ENCODE peak calls at places on chromosomes 13 and 19, in ten cellular contexts. One of them, this sample, is unnamed.

GRCh38 chr19:50796634-50797428 is 6.6 kb downstream of the ACP4 start:
- DNase-seq in upper lobe of right lung: no peak
- DNase-seq in aorta: no peak
- DNase-seq in HS-27A: no peak
- DNase-seq in GM23248: no peak
- DNase-seq in NCI-H2171: no peak
- DNase-seq in hepatic stellate cell: no peak
- DNase-seq in stimulated activated CD4-positive, alpha-beta T cell treated with anti-CD3 and anti-CD28 coated beads, Interleukin-1b, Interleukin-23, amount 100 ng/mL, for 1 hour: no peak
- DNase-seq in Jurkat, Clone E6-1: no peak
- DNase-seq in SW 1271: no peak
- DNase-seq in this sample: no peak

GRCh38 chr13:96968027-96968426 is 26.2 kb downstream of the OXGR1 start:
- DNase-seq in stimulated activated CD4-positive, alpha-beta T cell treated with anti-CD3 and anti-CD28 coated beads, Interleukin-1b, Interleukin-23, amount 100 ng/mL, for 1 hour: no peak
- DNase-seq in SW 1271: no peak
- DNase-seq in Jurkat, Clone E6-1: no peak
- DNase-seq in aorta: no peak
- DNase-seq in HS-27A: no peak
- DNase-seq in NCI-H2171: no peak
- DNase-seq in GM23248: no peak
- DNase-seq in hepatic stellate cell: no peak
- DNase-seq in upper lobe of right lung: no peak
- DNase-seq in this sample: no peak

GRCh38 chr19:43798546-43799409 is 3.5 kb downstream of the LYPD5 start:
- DNase-seq in HS-27A: no peak
- DNase-seq in hepatic stellate cell: no peak
- DNase-seq in GM23248: peak
- DNase-seq in stimulated activated CD4-positive, alpha-beta T cell treated with anti-CD3 and anti-CD28 coated beads, Interleukin-1b, Interleukin-23, amount 100 ng/mL, for 1 hour: no peak
- DNase-seq in SW 1271: no peak
- DNase-seq in aorta: peak
- DNase-seq in upper lobe of right lung: peak
- DNase-seq in Jurkat, Clone E6-1: no peak
- DNase-seq in NCI-H2171: peak
- DNase-seq in this sample: no peak

GRCh38 chr19:51687791-51688664 is 5.1 kb upstream of the SPACA6 start:
- DNase-seq in Jurkat, Clone E6-1: no peak
- DNase-seq in hepatic stellate cell: peak
- DNase-seq in HS-27A: peak
- DNase-seq in GM23248: peak
- DNase-seq in NCI-H2171: no peak
- DNase-seq in aorta: peak
- DNase-seq in SW 1271: no peak
- DNase-seq in upper lobe of right lung: no peak
- DNase-seq in stimulated activated CD4-positive, alpha-beta T cell treated with anti-CD3 and anti-CD28 coated beads, Interleukin-1b, Interleukin-23, amount 100 ng/mL, for 1 hour: no peak
- DNase-seq in this sample: no peak

GRCh38 chr13:62320731-62321130 is 905.1 kb upstream of the PCDH20 start:
- DNase-seq in aorta: no peak
- DNase-seq in SW 1271: no peak
- DNase-seq in HS-27A: no peak
- DNase-seq in hepatic stellate cell: no peak
- DNase-seq in stimulated activated CD4-positive, alpha-beta T cell treated with anti-CD3 and anti-CD28 coated beads, Interleukin-1b, Interleukin-23, amount 100 ng/mL, for 1 hour: no peak
- DNase-seq in upper lobe of right lung: no peak
- DNase-seq in GM23248: no peak
- DNase-seq in NCI-H2171: no peak
- DNase-seq in Jurkat, Clone E6-1: no peak
- DNase-seq in this sample: no peak

GRCh38 chr19:48501446-48501960 is 10.1 kb downstream of the LMTK3 start:
- DNase-seq in Jurkat, Clone E6-1: no peak
- DNase-seq in aorta: peak
- DNase-seq in HS-27A: no peak
- DNase-seq in hepatic stellate cell: no peak
- DNase-seq in GM23248: no peak
- DNase-seq in stimulated activated CD4-positive, alpha-beta T cell treated with anti-CD3 and anti-CD28 coated beads, Interleukin-1b, Interleukin-23, amount 100 ng/mL, for 1 hour: no peak
- DNase-seq in SW 1271: no peak
- DNase-seq in NCI-H2171: peak
- DNase-seq in upper lobe of right lung: peak
- DNase-seq in this sample: no peak

GRCh38 chr13:92716749-92717148 is 509.9 kb upstream of the GPC6 start:
- DNase-seq in aorta: no peak
- DNase-seq in NCI-H2171: no peak
- DNase-seq in GM23248: peak
- DNase-seq in HS-27A: no peak
- DNase-seq in stimulated activated CD4-positive, alpha-beta T cell treated with anti-CD3 and anti-CD28 coated beads, Interleukin-1b, Interleukin-23, amount 100 ng/mL, for 1 hour: no peak
- DNase-seq in SW 1271: no peak
- DNase-seq in hepatic stellate cell: peak
- DNase-seq in upper lobe of right lung: no peak
- DNase-seq in Jurkat, Clone E6-1: no peak
- DNase-seq in this sample: no peak

GRCh38 chr19:4584670-4585460 is 25.4 kb upstream of the SEMA6B start:
- DNase-seq in NCI-H2171: peak
- DNase-seq in GM23248: no peak
- DNase-seq in hepatic stellate cell: no peak
- DNase-seq in HS-27A: no peak
- DNase-seq in SW 1271: no peak
- DNase-seq in stimulated activated CD4-positive, alpha-beta T cell treated with anti-CD3 and anti-CD28 coated beads, Interleukin-1b, Interleukin-23, amount 100 ng/mL, for 1 hour: no peak
- DNase-seq in aorta: no peak
- DNase-seq in Jurkat, Clone E6-1: no peak
- DNase-seq in upper lobe of right lung: no peak
- DNase-seq in this sample: no peak

GRCh38 chr13:40764587-40765403 is 6.2 kb downstream of the MRPS31 start:
- DNase-seq in aorta: no peak
- DNase-seq in GM23248: peak
- DNase-seq in stimulated activated CD4-positive, alpha-beta T cell treated with anti-CD3 and anti-CD28 coated beads, Interleukin-1b, Interleukin-23, amount 100 ng/mL, for 1 hour: no peak
- DNase-seq in Jurkat, Clone E6-1: peak
- DNase-seq in NCI-H2171: no peak
- DNase-seq in SW 1271: no peak
- DNase-seq in hepatic stellate cell: no peak
- DNase-seq in upper lobe of right lung: no peak
- DNase-seq in HS-27A: no peak
- DNase-seq in this sample: no peak

GRCh38 chr19:45996933-45997332 is 1.7 kb downstream of the CCDC61 start:
- DNase-seq in HS-27A: no peak
- DNase-seq in SW 1271: no peak
- DNase-seq in Jurkat, Clone E6-1: no peak
- DNase-seq in hepatic stellate cell: no peak
- DNase-seq in upper lobe of right lung: no peak
- DNase-seq in stimulated activated CD4-positive, alpha-beta T cell treated with anti-CD3 and anti-CD28 coated beads, Interleukin-1b, Interleukin-23, amount 100 ng/mL, for 1 hour: no peak
- DNase-seq in aorta: no peak
- DNase-seq in NCI-H2171: no peak
- DNase-seq in GM23248: no peak
- DNase-seq in this sample: no peak

GRCh38 chr13:114140131-114140908 is 7.9 kb upstream of the RASA3 start:
- DNase-seq in Jurkat, Clone E6-1: peak
- DNase-seq in GM23248: no peak
- DNase-seq in SW 1271: no peak
- DNase-seq in stimulated activated CD4-positive, alpha-beta T cell treated with anti-CD3 and anti-CD28 coated beads, Interleukin-1b, Interleukin-23, amount 100 ng/mL, for 1 hour: no peak
- DNase-seq in NCI-H2171: no peak
- DNase-seq in upper lobe of right lung: no peak
- DNase-seq in hepatic stellate cell: no peak
- DNase-seq in HS-27A: no peak
- DNase-seq in aorta: no peak
- DNase-seq in this sample: no peak

GRCh38 chr19:45999653-46000121 is 4.4 kb downstream of the CCDC61 start:
- DNase-seq in GM23248: peak
- DNase-seq in hepatic stellate cell: no peak
- DNase-seq in NCI-H2171: no peak
- DNase-seq in SW 1271: no peak
- DNase-seq in stimulated activated CD4-positive, alpha-beta T cell treated with anti-CD3 and anti-CD28 coated beads, Interleukin-1b, Interleukin-23, amount 100 ng/mL, for 1 hour: no peak
- DNase-seq in upper lobe of right lung: no peak
- DNase-seq in HS-27A: no peak
- DNase-seq in aorta: no peak
- DNase-seq in Jurkat, Clone E6-1: no peak
- DNase-seq in this sample: no peak

GRCh38 chr13:109919715-109920375 is 133.5 kb upstream of the IRS2 start:
- DNase-seq in SW 1271: no peak
- DNase-seq in GM23248: peak
- DNase-seq in HS-27A: peak
- DNase-seq in Jurkat, Clone E6-1: no peak
- DNase-seq in aorta: no peak
- DNase-seq in upper lobe of right lung: no peak
- DNase-seq in stimulated activated CD4-positive, alpha-beta T cell treated with anti-CD3 and anti-CD28 coated beads, Interleukin-1b, Interleukin-23, amount 100 ng/mL, for 1 hour: no peak
- DNase-seq in NCI-H2171: no peak
- DNase-seq in hepatic stellate cell: no peak
- DNase-seq in this sample: no peak

GRCh38 chr19:32649751-32650150 is 25.2 kb downstream of the ANKRD27 start:
- DNase-seq in HS-27A: no peak
- DNase-seq in SW 1271: no peak
- DNase-seq in Jurkat, Clone E6-1: no peak
- DNase-seq in aorta: no peak
- DNase-seq in NCI-H2171: no peak
- DNase-seq in stimulated activated CD4-positive, alpha-beta T cell treated with anti-CD3 and anti-CD28 coated beads, Interleukin-1b, Interleukin-23, amount 100 ng/mL, for 1 hour: no peak
- DNase-seq in GM23248: no peak
- DNase-seq in upper lobe of right lung: no peak
- DNase-seq in hepatic stellate cell: no peak
- DNase-seq in this sample: no peak

GRCh38 chr19:48797103-48797502 is 13.7 kb downstream of the BCAT2 start:
- DNase-seq in SW 1271: no peak
- DNase-seq in Jurkat, Clone E6-1: no peak
- DNase-seq in NCI-H2171: no peak
- DNase-seq in HS-27A: no peak
- DNase-seq in hepatic stellate cell: no peak
- DNase-seq in aorta: no peak
- DNase-seq in GM23248: no peak
- DNase-seq in upper lobe of right lung: no peak
- DNase-seq in stimulated activated CD4-positive, alpha-beta T cell treated with anti-CD3 and anti-CD28 coated beads, Interleukin-1b, Interleukin-23, amount 100 ng/mL, for 1 hour: no peak
- DNase-seq in this sample: no peak

GRCh38 chr13:74751739-74752138 is 617.5 kb upstream of the KLF12 start:
- DNase-seq in aorta: no peak
- DNase-seq in NCI-H2171: no peak
- DNase-seq in hepatic stellate cell: no peak
- DNase-seq in stimulated activated CD4-positive, alpha-beta T cell treated with anti-CD3 and anti-CD28 coated beads, Interleukin-1b, Interleukin-23, amount 100 ng/mL, for 1 hour: no peak
- DNase-seq in Jurkat, Clone E6-1: no peak
- DNase-seq in HS-27A: no peak
- DNase-seq in SW 1271: no peak
- DNase-seq in upper lobe of right lung: no peak
- DNase-seq in GM23248: no peak
- DNase-seq in this sample: no peak

GRCh38 chr13:21686761-21687391 is 16.0 kb downstream of the FGF9 start:
- DNase-seq in Jurkat, Clone E6-1: no peak
- DNase-seq in HS-27A: no peak
- DNase-seq in hepatic stellate cell: no peak
- DNase-seq in SW 1271: no peak
- DNase-seq in aorta: no peak
- DNase-seq in upper lobe of right lung: no peak
- DNase-seq in GM23248: no peak
- DNase-seq in NCI-H2171: no peak
- DNase-seq in stimulated activated CD4-positive, alpha-beta T cell treated with anti-CD3 and anti-CD28 coated beads, Interleukin-1b, Interleukin-23, amount 100 ng/mL, for 1 hour: no peak
- DNase-seq in this sample: no peak

GRCh38 chr13:97492257-97492656 is 58.3 kb downstream of the RAP2A start:
- DNase-seq in aorta: no peak
- DNase-seq in hepatic stellate cell: no peak
- DNase-seq in GM23248: no peak
- DNase-seq in HS-27A: no peak
- DNase-seq in SW 1271: no peak
- DNase-seq in Jurkat, Clone E6-1: no peak
- DNase-seq in NCI-H2171: no peak
- DNase-seq in stimulated activated CD4-positive, alpha-beta T cell treated with anti-CD3 and anti-CD28 coated beads, Interleukin-1b, Interleukin-23, amount 100 ng/mL, for 1 hour: no peak
- DNase-seq in upper lobe of right lung: no peak
- DNase-seq in this sample: no peak

GRCh38 chr13:38308736-38309135 is 40.9 kb upstream of the UFM1 start:
- DNase-seq in Jurkat, Clone E6-1: no peak
- DNase-seq in GM23248: peak
- DNase-seq in hepatic stellate cell: no peak
- DNase-seq in NCI-H2171: no peak
- DNase-seq in stimulated activated CD4-positive, alpha-beta T cell treated with anti-CD3 and anti-CD28 coated beads, Interleukin-1b, Interleukin-23, amount 100 ng/mL, for 1 hour: no peak
- DNase-seq in HS-27A: peak
- DNase-seq in upper lobe of right lung: no peak
- DNase-seq in aorta: no peak
- DNase-seq in SW 1271: no peak
- DNase-seq in this sample: peak

GRCh38 chr19:47186337-47187022 is 44.5 kb downstream of the BBC3 start:
- DNase-seq in hepatic stellate cell: no peak
- DNase-seq in Jurkat, Clone E6-1: no peak
- DNase-seq in stimulated activated CD4-positive, alpha-beta T cell treated with anti-CD3 and anti-CD28 coated beads, Interleukin-1b, Interleukin-23, amount 100 ng/mL, for 1 hour: peak
- DNase-seq in upper lobe of right lung: no peak
- DNase-seq in GM23248: no peak
- DNase-seq in SW 1271: no peak
- DNase-seq in HS-27A: no peak
- DNase-seq in NCI-H2171: no peak
- DNase-seq in aorta: no peak
- DNase-seq in this sample: no peak

GRCh38 chr13:37752156-37752555 is 117.4 kb downstream of the TRPC4 start:
- DNase-seq in NCI-H2171: no peak
- DNase-seq in SW 1271: no peak
- DNase-seq in hepatic stellate cell: no peak
- DNase-seq in aorta: no peak
- DNase-seq in HS-27A: no peak
- DNase-seq in GM23248: no peak
- DNase-seq in stimulated activated CD4-positive, alpha-beta T cell treated with anti-CD3 and anti-CD28 coated beads, Interleukin-1b, Interleukin-23, amount 100 ng/mL, for 1 hour: no peak
- DNase-seq in upper lobe of right lung: no peak
- DNase-seq in Jurkat, Clone E6-1: no peak
- DNase-seq in this sample: no peak

GRCh38 chr19:34508540-34508939 is 27.0 kb downstream of the WTIP start:
- DNase-seq in HS-27A: no peak
- DNase-seq in SW 1271: no peak
- DNase-seq in hepatic stellate cell: peak
- DNase-seq in upper lobe of right lung: peak
- DNase-seq in Jurkat, Clone E6-1: no peak
- DNase-seq in aorta: no peak
- DNase-seq in NCI-H2171: no peak
- DNase-seq in stimulated activated CD4-positive, alpha-beta T cell treated with anti-CD3 and anti-CD28 coated beads, Interleukin-1b, Interleukin-23, amount 100 ng/mL, for 1 hour: no peak
- DNase-seq in GM23248: no peak
- DNase-seq in this sample: no peak

GRCh38 chr13:21047591-21048282 is 13.6 kb downstream of the LATS2 start:
- DNase-seq in aorta: no peak
- DNase-seq in hepatic stellate cell: no peak
- DNase-seq in NCI-H2171: no peak
- DNase-seq in stimulated activated CD4-positive, alpha-beta T cell treated with anti-CD3 and anti-CD28 coated beads, Interleukin-1b, Interleukin-23, amount 100 ng/mL, for 1 hour: no peak
- DNase-seq in Jurkat, Clone E6-1: no peak
- DNase-seq in SW 1271: no peak
- DNase-seq in GM23248: no peak
- DNase-seq in HS-27A: no peak
- DNase-seq in upper lobe of right lung: no peak
- DNase-seq in this sample: no peak

GRCh38 chr19:15264061-15264932 is 32.0 kb upstream of the EPHX3 start:
- DNase-seq in upper lobe of right lung: peak
- DNase-seq in SW 1271: no peak
- DNase-seq in aorta: peak
- DNase-seq in Jurkat, Clone E6-1: peak
- DNase-seq in GM23248: peak
- DNase-seq in hepatic stellate cell: peak
- DNase-seq in stimulated activated CD4-positive, alpha-beta T cell treated with anti-CD3 and anti-CD28 coated beads, Interleukin-1b, Interleukin-23, amount 100 ng/mL, for 1 hour: peak
- DNase-seq in NCI-H2171: peak
- DNase-seq in HS-27A: no peak
- DNase-seq in this sample: no peak

GRCh38 chr19:45189971-45190370 is 11.4 kb downstream of the BLOC1S3 start:
- DNase-seq in SW 1271: no peak
- DNase-seq in stimulated activated CD4-positive, alpha-beta T cell treated with anti-CD3 and anti-CD28 coated beads, Interleukin-1b, Interleukin-23, amount 100 ng/mL, for 1 hour: no peak
- DNase-seq in aorta: no peak
- DNase-seq in GM23248: no peak
- DNase-seq in HS-27A: no peak
- DNase-seq in upper lobe of right lung: no peak
- DNase-seq in NCI-H2171: no peak
- DNase-seq in hepatic stellate cell: no peak
- DNase-seq in Jurkat, Clone E6-1: no peak
- DNase-seq in this sample: no peak

GRCh38 chr13:71602327-71602726 is 264.7 kb downstream of the DACH1 start:
- DNase-seq in NCI-H2171: peak
- DNase-seq in Jurkat, Clone E6-1: no peak
- DNase-seq in HS-27A: no peak
- DNase-seq in stimulated activated CD4-positive, alpha-beta T cell treated with anti-CD3 and anti-CD28 coated beads, Interleukin-1b, Interleukin-23, amount 100 ng/mL, for 1 hour: no peak
- DNase-seq in GM23248: no peak
- DNase-seq in SW 1271: no peak
- DNase-seq in aorta: no peak
- DNase-seq in hepatic stellate cell: no peak
- DNase-seq in upper lobe of right lung: no peak
- DNase-seq in this sample: no peak

GRCh38 chr13:42453091-42453645 is 120.8 kb upstream of the TNFSF11 start:
- DNase-seq in Jurkat, Clone E6-1: no peak
- DNase-seq in aorta: peak
- DNase-seq in SW 1271: no peak
- DNase-seq in hepatic stellate cell: no peak
- DNase-seq in HS-27A: no peak
- DNase-seq in stimulated activated CD4-positive, alpha-beta T cell treated with anti-CD3 and anti-CD28 coated beads, Interleukin-1b, Interleukin-23, amount 100 ng/mL, for 1 hour: no peak
- DNase-seq in upper lobe of right lung: no peak
- DNase-seq in GM23248: no peak
- DNase-seq in NCI-H2171: no peak
- DNase-seq in this sample: no peak

GRCh38 chr13:48504606-48505369 is 28.1 kb downstream of the RCBTB2 start:
- DNase-seq in HS-27A: no peak
- DNase-seq in upper lobe of right lung: no peak
- DNase-seq in Jurkat, Clone E6-1: peak
- DNase-seq in stimulated activated CD4-positive, alpha-beta T cell treated with anti-CD3 and anti-CD28 coated beads, Interleukin-1b, Interleukin-23, amount 100 ng/mL, for 1 hour: no peak
- DNase-seq in SW 1271: no peak
- DNase-seq in hepatic stellate cell: no peak
- DNase-seq in GM23248: no peak
- DNase-seq in NCI-H2171: no peak
- DNase-seq in aorta: no peak
- DNase-seq in this sample: no peak